ENCODE peak calls at places on chromosomes 2 and 18, in four cellular contexts. M is ureter; P is H4; H is activated effector memory CD4-positive, alpha-beta T cell treated with anti-CD3 and anti-CD28 coated beads, Interleukin-2, amount 50 U/mL, for 16 hours. X is an unnamed sample.

GRCh38 chr2:105652014-105652796 is 92.5 kb upstream of the NCK2 start:
- DNase-seq in M (no peak), P (no peak), H (no peak), X (no peak)

GRCh38 chr2:62149708-62150107 is 46.2 kb upstream of the B3GNT2 start:
- DNase-seq in M (no peak), P (peak), H (no peak), X (no peak)

GRCh38 chr2:238168196-238168815 is 9.5 kb downstream of the ERFE start:
- DNase-seq in M (peak), P (no peak), H (no peak), X (no peak)

GRCh38 chr2:159758686-159759085 is 39.3 kb downstream of the CD302 start:
- DNase-seq in M (no peak), P (no peak), H (no peak), X (no peak)

GRCh38 chr18:75140296-75140695 is 68.6 kb downstream of the PTGR3 start:
- DNase-seq in M (no peak), P (no peak), H (no peak), X (no peak)

GRCh38 chr2:136327162-136327852 is 209.4 kb upstream of the CXCR4 start:
- DNase-seq in M (no peak), P (peak), H (peak), X (peak)

GRCh38 chr18:59980052-59980668 is 80.4 kb downstream of the PMAIP1 start:
- DNase-seq in M (no peak), P (no peak), H (no peak), X (no peak)

GRCh38 chr2:26384183-26384582 is 17.5 kb upstream of the DRC1 start:
- DNase-seq in M (no peak), P (no peak), H (no peak), X (no peak)

GRCh38 chr18:71485578-71485977 is 1058.6 kb downstream of the CBLN2 start:
- DNase-seq in M (no peak), P (peak), H (no peak), X (no peak)

GRCh38 chr2:232369126-232369955 is 9.2 kb upstream of the ALPP start:
- DNase-seq in M (no peak), P (no peak), H (no peak), X (no peak)

GRCh38 chr2:241413929-241414580 is 58.0 kb downstream of the FARP2 start:
- DNase-seq in M (no peak), P (no peak), H (no peak), X (no peak)

GRCh38 chr2:121707344-121707919 is 29.2 kb downstream of the NIFK start:
- DNase-seq in M (no peak), P (no peak), H (no peak), X (no peak)

GRCh38 chr2:32212293-32212692 is 46.6 kb downstream of the SLC30A6 start:
- DNase-seq in M (no peak), P (no peak), H (no peak), X (no peak)

GRCh38 chr2:137986268-137986667 is 22.0 kb downstream of the HNMT start:
- DNase-seq in M (no peak), P (no peak), H (no peak), X (no peak)